ENCODE peak calls at places on chromosomes 1 and 21, in five cellular contexts. P is cardiac fibroblast, B is astrocyte of the spinal cord, D is esophagus squamous epithelium, V is thoracic aorta. M is an unnamed sample.

GRCh38 chr1:203667616-203668015 is 41.0 kb downstream of the ATP2B4 start:
- DNase-seq in P (no peak), B (no peak), D (no peak), V (no peak), M (no peak)

GRCh38 chr1:220990417-220991337 is 111.4 kb downstream of the HLX start:
- DNase-seq in P (peak; percentile 60), B (peak; percentile 64), D (no peak), V (no peak), M (no peak)

GRCh38 chr1:50929376-50929958 is 30.6 kb downstream of the FAF1 start:
- DNase-seq in P (peak; percentile 69), B (peak; percentile 60), D (no peak), V (no peak), M (no peak)

GRCh38 chr21:45032332-45032731 is 42.0 kb upstream of the ADARB1 start:
- DNase-seq in P (no peak), B (no peak), D (no peak), V (no peak), M (no peak)

GRCh38 chr1:119898520-119898919 is 2.2 kb upstream of the ADAM30 start:
- DNase-seq in P (no peak), B (no peak), D (no peak), V (no peak), M (no peak)

GRCh38 chr1:2316451-2316940 is 74.9 kb downstream of the MORN1 start:
- DNase-seq in P (no peak), B (peak; percentile 45), D (no peak), V (no peak), M (no peak)

GRCh38 chr1:98781906-98782305 is 120.4 kb downstream of the SNX7 start:
- DNase-seq in P (no peak), B (no peak), D (no peak), V (no peak), M (no peak)

GRCh38 chr21:44730951-44731579 is 19.7 kb upstream of the TSPEAR start:
- DNase-seq in P (no peak), B (no peak), D (no peak), V (no peak), M (no peak)

GRCh38 chr21:40829791-40830190 is 17.2 kb downstream of the DSCAM start:
- DNase-seq in P (no peak), B (no peak), D (no peak), V (no peak), M (no peak)

GRCh38 chr1:99685516-99686180 is 39.7 kb downstream of the PALMD start:
- DNase-seq in P (peak; percentile 97), B (peak; percentile 82), D (no peak), V (peak; percentile 21), M (peak; percentile 36)

GRCh38 chr1:20728371-20729154 is 3.9 kb downstream of the SH2D5 start:
- DNase-seq in P (no peak), B (no peak), D (no peak), V (no peak), M (no peak)

GRCh38 chr1:245500546-245500945 is 345.8 kb downstream of the KIF26B start:
- DNase-seq in P (peak; percentile 75), B (peak; percentile 75), D (no peak), V (no peak), M (no peak)

GRCh38 chr1:55539652-55540512 is 324.7 kb upstream of the USP24 start:
- DNase-seq in P (no peak), B (no peak), D (no peak), V (no peak), M (no peak)

GRCh38 chr1:189237008-189237407 is 1240.7 kb downstream of the BRINP3 start:
- DNase-seq in P (no peak), B (no peak), D (no peak), V (no peak), M (no peak)

GRCh38 chr1:28796321-28797213 is 15.4 kb upstream of the OPRD1 start:
- DNase-seq in P (peak; percentile 22), B (no peak), D (no peak), V (no peak), M (no peak)

GRCh38 chr1:47881505-47882442 is 115.4 kb downstream of the TRABD2B start:
- DNase-seq in P (peak; percentile 21), B (peak; percentile 67), D (no peak), V (no peak), M (no peak)

GRCh38 chr1:166974647-166975345 is 544 bp downstream of the ILDR2 start:
- DNase-seq in P (peak; percentile 2), B (no peak), D (no peak), V (no peak), M (no peak)

GRCh38 chr1:21564521-21565095 is 55.4 kb downstream of the ALPL start:
- DNase-seq in P (no peak), B (peak; percentile 12), D (no peak), V (no peak), M (no peak)

GRCh38 chr1:91997607-91998195 is 32.1 kb upstream of the EPHX4 start:
- DNase-seq in P (peak; percentile 73), B (peak; percentile 65), D (no peak), V (no peak), M (no peak)

GRCh38 chr1:109438798-109439297 is 12.6 kb upstream of the PSMA5 start:
- DNase-seq in P (peak; percentile 84), B (peak; percentile 92), D (no peak), V (no peak), M (no peak)

GRCh38 chr1:173489149-173489600 is 12.0 kb downstream of the PRDX6 start:
- DNase-seq in P (peak; percentile 25), B (no peak), D (no peak), V (no peak), M (no peak)

GRCh38 chr21:29261555-29262540 is 36.9 kb upstream of the BACH1 start:
- DNase-seq in P (no peak), B (no peak), D (no peak), V (no peak), M (no peak)

GRCh38 chr1:117877823-117878222 is 51.6 kb downstream of the GDAP2 start:
- DNase-seq in P (no peak), B (no peak), D (no peak), V (no peak), M (no peak)

GRCh38 chr1:29983366-29983765 is 740.0 kb downstream of the MATN1 start:
- DNase-seq in P (no peak), B (no peak), D (no peak), V (no peak), M (no peak)

GRCh38 chr1:196399713-196400112 is 208.5 kb downstream of the KCNT2 start:
- DNase-seq in P (no peak), B (no peak), D (no peak), V (no peak), M (no peak)

GRCh38 chr1:226548281-226549093 is at the start of gene STUM:
- DNase-seq in P (peak; percentile 43), B (no peak), D (no peak), V (no peak), M (no peak)

GRCh38 chr1:192954705-192955265 is 104.4 kb downstream of the UCHL5 start:
- DNase-seq in P (peak; percentile 37), B (no peak), D (no peak), V (peak; percentile 7), M (no peak)

GRCh38 chr21:26055841-26056264 is 114.7 kb downstream of the APP start:
- DNase-seq in P (no peak), B (no peak), D (no peak), V (no peak), M (no peak)

GRCh38 chr1:30986755-30987154 is 78.2 kb upstream of the SDC3 start:
- DNase-seq in P (no peak), B (no peak), D (no peak), V (no peak), M (no peak)

GRCh38 chr1:167479331-167479979 is 38.9 kb downstream of the CD247 start:
- DNase-seq in P (no peak), B (no peak), D (no peak), V (no peak), M (no peak)

GRCh38 chr1:5286244-5286643 is 631.8 kb downstream of the AJAP1 start:
- DNase-seq in P (no peak), B (no peak), D (no peak), V (no peak), M (no peak)

GRCh38 chr1:160641323-160642280 is 5.2 kb downstream of the SLAMF1 start:
- DNase-seq in P (no peak), B (no peak), D (no peak), V (no peak), M (no peak)

GRCh38 chr21:43643193-43643592 is 16.1 kb downstream of the HSF2BP start:
- DNase-seq in P (no peak), B (no peak), D (no peak), V (no peak), M (no peak)

GRCh38 chr21:45356251-45356650 is 48.7 kb upstream of the COL18A1 start:
- DNase-seq in P (no peak), B (no peak), D (no peak), V (no peak), M (no peak)

GRCh38 chr1:86487131-86487804 is 18.5 kb downstream of the CLCA1 start:
- DNase-seq in P (peak; percentile 61), B (peak; percentile 92), D (no peak), V (no peak), M (no peak)

GRCh38 chr1:80436851-80437250 is 1363.9 kb upstream of the ADGRL2 start:
- DNase-seq in P (no peak), B (no peak), D (no peak), V (no peak), M (no peak)

GRCh38 chr1:7873801-7874795 is 21.2 kb upstream of the UTS2 start:
- DNase-seq in P (no peak), B (no peak), D (no peak), V (no peak), M (no peak)

GRCh38 chr1:230000439-230001184 is 66.4 kb upstream of the GALNT2 start:
- DNase-seq in P (no peak), B (no peak), D (no peak), V (no peak), M (no peak)
- TF ChIP-seq CTCF in P (no peak), B (no peak), D (no peak), V (no peak), M (no peak)

GRCh38 chr21:33690874-33691273 is 48.6 kb downstream of the ITSN1 start:
- DNase-seq in P (no peak), B (no peak), D (no peak), V (no peak), M (peak; percentile 15)
- H3K4me3 ChIP-seq in P (no peak overlapping the region), B (no peak overlapping the region), D (no peak overlapping the region), V (no peak overlapping the region), M (no peak overlapping the region)

DNA sequence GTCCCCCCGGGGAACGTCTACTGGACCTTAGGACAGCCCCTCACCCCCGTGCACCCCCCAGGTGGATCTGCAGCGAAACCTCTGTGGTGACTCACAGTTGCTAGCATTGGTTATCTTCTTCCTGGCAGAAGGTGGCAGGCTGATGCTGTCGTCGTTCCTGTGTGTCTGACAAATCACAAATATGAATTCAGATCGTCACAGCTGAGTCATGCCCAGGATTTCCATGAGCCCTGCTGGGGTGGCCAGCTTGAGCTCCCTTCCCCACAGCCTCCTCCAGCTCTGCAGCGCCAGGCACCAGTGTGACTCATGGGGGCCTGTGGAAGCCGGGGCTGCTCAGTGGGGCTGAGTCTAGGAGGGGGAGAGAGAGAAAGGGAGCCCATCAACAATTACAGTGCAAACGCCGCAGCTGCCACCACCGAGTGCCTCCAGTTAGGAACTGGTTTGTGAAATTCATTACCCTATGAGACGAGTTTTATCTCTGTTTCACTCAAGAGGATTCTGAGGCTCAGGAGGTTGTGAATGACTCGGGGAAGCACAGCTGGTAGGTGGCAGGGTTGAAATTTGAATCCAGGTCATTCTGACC is 197.9 kb downstream of the DYRK1A start:
- DNase-seq in P (peak; percentile 96), B (peak; percentile 99), D (peak; percentile 60), V (peak; percentile 92), M (peak; percentile 56)
- TF ChIP-seq CTCF in P (no peak), B (no peak), D (no peak), V (no peak), M (peak; percentile 12)

GRCh38 chr1:27342391-27342777 is 562 bp downstream of the SYTL1 start:
- DNase-seq in P (no peak), B (no peak), D (no peak), V (no peak), M (no peak)
- H3K4me3 ChIP-seq in P (no peak overlapping the region), B (no peak overlapping the region), D (peak overlapping the region; percentile 69), V (no peak overlapping the region), M (peak overlapping the region; percentile 76)